ENCODE peak calls at places on chromosomes 11 and 22, in eight cellular contexts. L is CD4-positive, alpha-beta memory T cell; B is tibial nerve; I is cardiac muscle cell; G is thoracic aorta; O is naive thymus-derived CD4-positive, alpha-beta T cell; P is colonic mucosa; M is aorta. F is an unnamed sample.

GRCh38 chr11:116379185-116379828 is 393.5 kb downstream of the BUD13 start:
- DNase-seq in L (no peak), M (no peak), P (peak; percentile 23), B (no peak), O (no peak), I (peak; percentile 90), G (no peak), F (no peak)

GRCh38 chr22:25644122-25644521 is 79.6 kb downstream of the GRK3 start:
- DNase-seq in M (no peak), L (no peak), I (no peak), B (no peak), O (no peak), G (no peak), P (no peak), F (no peak)

GRCh38 chr11:26730711-26731460 is 9.0 kb upstream of the SLC5A12 start:
- DNase-seq in L (no peak), O (no peak), P (no peak), M (no peak), G (no peak), B (no peak), I (no peak), F (no peak)

GRCh38 chr11:88434333-88434976 is 96.9 kb upstream of the CTSC start:
- DNase-seq in M (no peak), O (no peak), P (no peak), I (no peak), G (no peak), B (no peak), L (no peak), F (peak; percentile 20)

GRCh38 chr11:40241524-40242037 is 1217.9 kb downstream of the LRRC4C start:
- DNase-seq in P (no peak), G (no peak), O (no peak), M (no peak), L (no peak), B (no peak), I (no peak), F (no peak)

GRCh38 chr11:29200776-29201574 is 815.9 kb downstream of the KCNA4 start:
- DNase-seq in I (no peak), O (no peak), P (peak; percentile 57), L (no peak), G (no peak), B (no peak), M (no peak), F (no peak)

GRCh38 chr11:65381721-65382035 is 768 bp downstream of the SLC25A45 start:
- DNase-seq in P (no peak), G (no peak), O (no peak), L (no peak), M (no peak), B (peak; percentile 33), I (no peak), F (no peak)

GRCh38 chr11:45043755-45044475 is 93.2 kb upstream of the TP53I11 start:
- DNase-seq in B (no peak), P (no peak), M (no peak), O (no peak), G (no peak), I (no peak), L (no peak), F (no peak)

GRCh38 chr22:27919943-27920755 is 1.1 kb upstream of the PITPNB start:
- DNase-seq in I (peak; percentile 78), L (no peak), B (no peak), M (no peak), O (no peak), G (no peak), P (peak; percentile 36), F (no peak)

GRCh38 chr11:10130872-10131271 is 163.1 kb downstream of the SBF2 start:
- DNase-seq in G (no peak), B (no peak), I (no peak), P (no peak), O (no peak), M (no peak), L (no peak), F (no peak)

GRCh38 chr22:20268350-20269012 is 363 bp upstream of the RTN4R start:
- DNase-seq in P (peak; percentile 65), B (no peak), M (peak; percentile 64), G (no peak), I (peak; percentile 80), O (no peak), L (peak; percentile 39), F (peak; percentile 49)

GRCh38 chr22:45268958-45269844 is 15.5 kb upstream of the UPK3A start:
- DNase-seq in I (peak; percentile 91), P (peak; percentile 87), M (peak; percentile 89), L (peak; percentile 88), B (peak; percentile 67), G (no peak), O (peak; percentile 82), F (peak; percentile 78)

GRCh38 chr11:16981651-16982194 is 32.5 kb downstream of the PLEKHA7 start:
- DNase-seq in B (peak; percentile 52), O (no peak), L (no peak), I (no peak), M (no peak), G (no peak), P (no peak), F (no peak)

GRCh38 chr22:30238661-30239420 is 7.7 kb downstream of the LIF start:
- DNase-seq in B (no peak), L (no peak), P (peak; percentile 58), G (no peak), I (no peak), M (no peak), O (no peak), F (no peak)

GRCh38 chr11:133228406-133229330 is 303.6 kb downstream of the OPCML start:
- DNase-seq in M (no peak), G (no peak), I (peak; percentile 38), L (no peak), O (no peak), P (peak; percentile 28), B (no peak), F (no peak)
- H3K4me3 ChIP-seq in M (no peak overlapping the region), G (no peak overlapping the region), I (no peak overlapping the region), L (no peak overlapping the region), O (no peak overlapping the region), P (no peak overlapping the region), B (no peak overlapping the region), F (no peak overlapping the region)

DNA sequence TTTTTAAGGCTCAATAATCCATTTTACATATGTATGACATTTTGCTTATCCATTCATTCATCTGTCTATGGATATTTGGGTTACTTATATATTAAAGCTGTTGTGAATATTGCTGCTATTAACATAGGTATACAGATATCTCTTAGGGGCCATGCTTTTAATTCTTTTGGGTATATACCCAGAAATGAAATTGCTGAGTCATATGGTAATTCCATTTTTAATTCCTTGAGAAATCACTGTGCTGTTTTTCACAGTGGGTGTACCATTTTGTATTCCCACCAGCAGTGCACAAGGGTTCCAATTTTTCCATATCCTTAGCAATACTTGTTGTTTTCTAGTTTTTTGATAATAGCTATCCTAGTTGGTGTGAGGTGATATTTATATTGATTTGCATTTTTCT is 19.0 kb downstream of the PRMT3 start:
- DNase-seq in I (no peak), O (no peak), M (no peak), B (no peak), G (no peak), L (no peak), P (no peak), F (no peak)
- H3K36me3 ChIP-seq in I (peaks cover 30% of the 10 kb centered on the region), O (peaks cover 32% of the 10 kb centered on the region), M (no peaks in the 10 kb centered on the region), B (peaks cover 7% of the 10 kb centered on the region), G (peaks cover 4% of the 10 kb centered on the region), L (peaks cover 9% of the 10 kb centered on the region), P (no peaks in the 10 kb centered on the region), F (no peaks in the 10 kb centered on the region)

DNA sequence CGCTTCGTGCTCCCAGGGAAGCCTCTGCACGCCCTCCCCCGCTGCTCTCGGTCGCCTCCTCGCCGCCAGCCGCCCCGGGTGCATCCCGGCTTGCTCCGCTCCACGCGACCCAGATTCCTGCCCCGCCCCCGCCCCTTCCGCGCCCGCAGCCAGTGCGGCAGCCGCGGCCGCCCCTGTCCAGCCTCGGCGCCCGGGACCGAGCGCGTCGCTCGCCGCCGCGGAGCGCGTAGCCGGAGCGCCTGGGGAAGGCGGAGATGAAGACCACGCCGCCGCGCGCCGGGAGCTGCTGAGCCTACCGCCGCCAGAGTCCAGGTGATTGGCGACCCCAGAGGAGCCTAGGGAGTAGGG is at the start of gene ELMOD1:
- DNase-seq in I (peak; percentile 80), M (peak; percentile 62), P (peak; percentile 29), L (no peak), B (no peak), O (no peak), G (no peak), F (peak; percentile 18)
- H3K27me3 ChIP-seq in I (peaks cover 98% of the 10 kb centered on the region), M (no peaks in the 10 kb centered on the region), P (peaks cover 32% of the 10 kb centered on the region), L (peaks cover 26% of the 10 kb centered on the region), B (peaks cover 52% of the 10 kb centered on the region), O (peaks cover 28% of the 10 kb centered on the region), G (no peaks in the 10 kb centered on the region), F (peaks cover 4% of the 10 kb centered on the region)

GRCh38 chr11:102288745-102289083 is 28.6 kb upstream of the BIRC3 start:
- DNase-seq in O (no peak), G (no peak), M (no peak), P (no peak), B (no peak), L (no peak), I (no peak), F (no peak)

GRCh38 chr11:102289510-102290078 is 27.7 kb upstream of the BIRC3 start:
- DNase-seq in B (no peak), O (no peak), M (no peak), P (no peak), I (no peak), G (no peak), L (no peak), F (no peak)

GRCh38 chr11:102291831-102292230 is 25.5 kb upstream of the BIRC3 start:
- DNase-seq in B (no peak), O (no peak), P (no peak), M (no peak), L (no peak), G (no peak), I (peak; percentile 56), F (no peak)

GRCh38 chr11:102286292-102286691 is 31.0 kb upstream of the BIRC3 start:
- DNase-seq in P (no peak), O (no peak), B (no peak), I (no peak), M (no peak), G (no peak), L (no peak), F (no peak)

DNA sequence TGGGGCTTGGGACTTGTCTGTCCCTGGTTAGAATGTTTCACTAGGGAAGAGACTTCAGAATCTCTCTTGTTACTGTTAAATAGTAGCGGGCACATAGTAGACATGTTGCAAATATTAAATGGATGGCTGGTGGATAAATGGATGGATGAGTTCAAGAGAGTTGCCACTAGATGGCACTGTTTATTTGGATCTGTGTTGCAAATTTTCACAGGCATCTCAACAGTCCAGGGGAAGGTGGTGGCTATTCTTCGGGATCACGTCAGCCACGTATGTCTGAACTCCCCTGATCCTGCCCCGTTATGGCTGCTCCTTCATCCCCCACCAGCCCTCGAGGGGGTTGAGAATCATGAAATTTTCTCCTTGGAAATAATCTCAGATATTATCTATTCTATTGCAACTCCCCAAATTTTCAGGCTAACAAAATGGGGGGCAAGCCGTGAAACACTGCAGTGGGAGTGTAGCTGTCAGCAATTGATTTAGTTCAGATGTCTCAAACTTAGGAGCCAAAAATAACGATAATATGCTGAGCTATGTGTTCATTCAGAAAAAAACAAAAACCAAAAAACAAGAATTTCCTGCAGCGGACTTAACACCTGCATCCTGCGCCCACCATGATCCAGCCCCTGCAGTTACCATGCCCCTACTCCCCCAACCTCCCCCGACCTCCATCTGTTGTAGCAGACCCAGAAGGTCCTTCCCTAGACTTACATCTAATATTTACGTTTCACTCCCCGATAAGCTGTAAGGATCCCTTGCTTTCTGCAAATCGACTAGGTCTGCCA is 29.1 kb upstream of the BIRC3 start:
- DNase-seq in P (peak; percentile 57), O (peak; percentile 53), M (peak; percentile 51), B (no peak), I (peak; percentile 88), L (peak; percentile 73), G (no peak), F (peak; percentile 37)
- H3K4me3 ChIP-seq in P (no peak overlapping the region), O (no peak overlapping the region), M (no peak overlapping the region), B (peak overlapping the region; percentile 38), I (no peak overlapping the region), L (no peak overlapping the region), G (peak overlapping the region; percentile 52), F (no peak overlapping the region)

GRCh38 chr11:1810761-1811160 is 24.0 kb upstream of the SYT8 start:
- DNase-seq in L (no peak), I (no peak), B (no peak), G (no peak), M (no peak), O (no peak), P (no peak), F (no peak)
- H3K36me3 ChIP-seq in L (no peaks in the 10 kb centered on the region), I (no peaks in the 10 kb centered on the region), B (no peaks in the 10 kb centered on the region), G (no peaks in the 10 kb centered on the region), M (no peaks in the 10 kb centered on the region), O (no peaks in the 10 kb centered on the region), P (no peaks in the 10 kb centered on the region), F (no peaks in the 10 kb centered on the region)

F was measured in GM06990.